ENCODE peak calls at places on chromosomes 5 and 9, in four cellular contexts. N, B, X and G are unnamed samples.

GRCh38 chr9:94625835-94626234 is 13.5 kb downstream of the FBP1 start:
- DNase-seq in N (no peak), B (no peak), X (no peak), G (no peak)

GRCh38 chr9:76571288-76572204 is 112.6 kb downstream of the GCNT1 start:
- DNase-seq in N (no peak), B (no peak), X (no peak), G (no peak)

GRCh38 chr5:41510176-41510831 is at the start of gene PLCXD3:
- DNase-seq in N (no peak), B (no peak), X (no peak), G (peak; percentile 15)

GRCh38 chr5:15560421-15560820 is 60.4 kb downstream of the FBXL7 start:
- DNase-seq in N (no peak), B (no peak), X (no peak), G (no peak)

GRCh38 chr5:13627673-13628454 is 316.6 kb downstream of the DNAH5 start:
- DNase-seq in N (no peak), B (no peak), X (no peak), G (no peak)

GRCh38 chr9:3746296-3747275 is 220.8 kb upstream of the RFX3 start:
- DNase-seq in N (peak; percentile 89), B (no peak), X (peak; percentile 74), G (peak; percentile 46)

GRCh38 chr9:104856413-104856941 is 71.5 kb downstream of the ABCA1 start:
- DNase-seq in N (peak; percentile 38), B (no peak), X (no peak), G (no peak)

GRCh38 chr5:55450050-55450765 is 84.6 kb downstream of the PLPP1 start:
- DNase-seq in N (peak; percentile 53), B (no peak), X (no peak), G (no peak)

GRCh38 chr5:142455856-142456255 is 131.0 kb upstream of the SPRY4 start:
- DNase-seq in N (no peak), B (no peak), X (no peak), G (no peak)

GRCh38 chr9:11158676-11159075 is 545.9 kb upstream of the PTPRD start:
- DNase-seq in N (no peak), B (no peak), X (no peak), G (no peak)

GRCh38 chr5:145479862-145480261 is 355.3 kb downstream of the PRELID2 start:
- DNase-seq in N (peak; percentile 56), B (no peak), X (no peak), G (no peak)

GRCh38 chr5:38297830-38298608 is 39.7 kb downstream of the EGFLAM start:
- DNase-seq in N (no peak), B (no peak), X (no peak), G (no peak)

GRCh38 chr5:147734839-147735238 is 47.7 kb downstream of the JAKMIP2 start:
- DNase-seq in N (no peak), B (no peak), X (no peak), G (no peak)

GRCh38 chr9:135473972-135474543 is 5.5 kb upstream of the PPP1R26 start:
- DNase-seq in N (no peak), B (no peak), X (no peak), G (no peak)

GRCh38 chr9:83219154-83219923 is 156.4 kb upstream of the RASEF start:
- DNase-seq in N (peak; percentile 46), B (no peak), X (peak; percentile 47), G (peak; percentile 58)
- TF ChIP-seq CEBPB in N (no peak), B (no peak), X (no peak), G (no peak)

GRCh38 chr5:178338126-178338749 is 105.6 kb upstream of the PHYKPL start:
- DNase-seq in N (no peak), B (no peak), X (no peak), G (no peak)

GRCh38 chr5:178336889-178337785 is 104.5 kb upstream of the PHYKPL start:
- DNase-seq in N (no peak), B (no peak), X (no peak), G (no peak)

GRCh38 chr5:178334856-178335255 is 102.3 kb upstream of the PHYKPL start:
- DNase-seq in N (no peak), B (no peak), X (no peak), G (no peak)

GRCh38 chr5:178333821-178334481 is 101.3 kb upstream of the PHYKPL start:
- DNase-seq in N (no peak), B (no peak), X (no peak), G (no peak)

DNA sequence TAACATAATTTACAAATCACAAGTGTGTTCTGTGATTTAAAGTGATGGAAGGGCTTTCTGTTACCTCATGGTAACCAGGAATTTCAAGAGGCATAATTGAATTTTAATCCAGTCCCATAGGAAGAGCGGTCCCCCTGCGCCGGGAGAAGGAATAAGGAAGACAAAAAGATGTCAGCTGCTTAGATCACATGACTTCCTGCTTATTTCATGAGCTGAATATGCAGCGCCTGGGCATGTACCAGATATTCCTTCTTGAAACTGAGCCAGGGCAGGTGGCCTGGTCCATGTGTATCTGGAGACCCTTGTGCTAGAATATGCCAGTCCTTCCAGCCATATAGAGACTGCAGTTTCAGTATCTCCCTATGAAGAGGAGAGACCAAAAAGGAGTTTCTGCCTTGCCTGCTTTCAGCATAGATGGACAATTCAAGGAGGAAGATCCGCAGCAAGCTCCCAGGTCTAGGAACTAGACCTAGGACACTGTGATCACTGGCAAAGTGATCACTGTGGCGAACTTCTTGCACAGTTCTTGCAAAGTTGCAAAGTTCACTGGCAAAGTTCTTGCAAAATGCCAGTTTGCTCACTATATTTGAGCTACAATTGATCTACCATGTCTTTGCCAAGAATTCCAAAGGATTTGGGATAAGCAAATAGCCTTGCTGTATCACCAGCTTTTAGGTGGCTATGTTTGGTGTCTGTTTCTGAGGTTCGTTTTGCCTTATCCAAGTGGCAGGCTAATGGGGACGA is 102.9 kb upstream of the PHYKPL start:
- DNase-seq in N (no peak), B (no peak), X (no peak), G (no peak)
- TF ChIP-seq CEBPB in N (no peak), B (no peak), X (no peak), G (no peak)

DNA sequence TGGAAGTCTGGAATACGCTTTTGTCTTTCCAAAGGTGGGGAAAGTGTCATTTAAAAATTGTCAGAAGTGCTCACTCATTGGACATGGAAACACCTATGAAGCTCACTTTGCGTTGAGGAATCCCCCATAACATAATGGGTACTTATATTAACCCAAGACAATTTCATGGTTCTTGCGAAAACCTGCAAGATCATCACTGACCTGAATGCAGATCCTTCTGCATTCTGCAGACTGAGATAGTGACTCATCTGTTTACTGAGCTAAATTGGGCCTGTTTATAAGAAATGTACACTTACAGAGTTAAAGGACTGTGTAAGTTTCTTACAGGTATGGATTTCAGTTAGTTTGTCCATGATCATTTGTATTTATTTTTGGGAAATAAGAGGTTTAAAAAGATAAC is 153.0 kb downstream of the HMHB1 start:
- DNase-seq in N (peak; percentile 66), B (no peak), X (no peak), G (peak; percentile 65)
- TF ChIP-seq CEBPB in N (peak; percentile 76), B (no peak), X (no peak), G (peak; percentile 73)

DNA sequence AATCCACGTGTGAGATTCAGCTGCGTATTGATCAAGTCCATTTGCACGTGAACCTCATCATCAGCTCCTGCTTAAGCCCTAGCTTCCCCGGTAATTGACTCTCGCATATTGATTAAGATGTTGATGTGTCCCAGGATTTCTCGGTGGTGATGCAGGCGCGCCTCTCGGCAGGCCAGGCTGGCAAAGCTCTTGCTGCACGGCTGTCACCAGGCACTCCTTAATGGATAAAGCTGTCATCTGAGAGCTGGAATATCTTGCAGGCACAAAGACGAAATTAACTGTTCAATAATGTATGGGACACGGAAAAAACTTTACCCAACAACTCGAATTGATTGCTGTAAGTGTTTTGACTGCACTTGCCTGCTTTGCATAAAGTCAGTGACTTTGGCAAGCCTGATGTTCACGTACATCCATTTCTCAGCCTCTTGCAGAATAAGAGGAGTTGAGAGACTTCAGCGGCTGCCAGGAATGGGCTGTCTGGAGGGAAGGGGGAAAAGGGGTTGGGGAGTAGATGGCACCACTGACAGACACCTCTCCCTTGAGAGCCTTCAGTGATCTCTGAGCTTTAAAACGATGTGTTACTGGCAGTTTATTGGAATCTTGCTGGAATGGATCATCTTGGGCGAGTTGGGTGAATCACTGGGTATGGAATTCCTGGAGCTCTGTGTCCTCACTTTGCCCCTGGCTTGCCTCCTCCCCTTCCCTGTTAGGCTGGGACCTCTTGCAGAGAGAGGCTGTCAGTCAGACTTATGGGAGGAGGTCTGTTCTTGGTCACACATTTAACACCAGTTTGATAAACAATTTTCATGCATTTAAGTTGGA is 650.3 kb downstream of the CCDC171 start:
- DNase-seq in N (peak; percentile 91), B (no peak), X (no peak), G (peak; percentile 87)
- TF ChIP-seq CEBPB in N (peak; percentile 56), B (no peak), X (no peak), G (peak; percentile 58)

GRCh38 chr5:153796527-153796926 is 242.2 kb downstream of the FAM114A2 start:
- DNase-seq in N (no peak), B (no peak), X (no peak), G (no peak)

GRCh38 chr5:153798830-153799229 is 239.9 kb downstream of the FAM114A2 start:
- DNase-seq in N (no peak), B (no peak), X (no peak), G (no peak)

GRCh38 chr5:153799466-153799865 is 239.2 kb downstream of the FAM114A2 start:
- DNase-seq in N (no peak), B (no peak), X (no peak), G (no peak)

GRCh38 chr5:153794327-153794726 is 244.4 kb downstream of the FAM114A2 start:
- DNase-seq in N (no peak), B (peak; percentile 49), X (no peak), G (no peak)

DNA sequence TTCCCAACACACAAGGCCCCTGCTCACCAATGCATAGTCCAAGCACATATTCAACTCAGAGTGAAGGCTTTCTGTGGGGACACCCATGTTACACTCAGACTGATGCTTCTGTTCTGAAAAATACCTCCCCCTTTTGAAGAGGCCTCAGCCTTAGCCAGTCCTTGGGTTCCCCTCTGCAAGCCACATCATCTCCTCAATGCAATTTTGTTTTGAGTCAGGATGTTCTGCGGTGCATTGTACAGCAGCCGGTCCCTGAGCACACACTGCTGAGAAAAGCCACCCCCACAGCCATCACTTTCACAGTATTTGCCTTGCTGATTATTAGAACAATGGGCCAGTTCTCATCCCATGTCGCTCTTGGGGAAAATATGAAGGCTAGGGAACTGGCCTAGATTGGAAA is 241.2 kb downstream of the FAM114A2 start:
- DNase-seq in N (no peak), B (no peak), X (no peak), G (no peak)
- TF ChIP-seq CEBPB in N (no peak), B (no peak), X (no peak), G (no peak)

DNA sequence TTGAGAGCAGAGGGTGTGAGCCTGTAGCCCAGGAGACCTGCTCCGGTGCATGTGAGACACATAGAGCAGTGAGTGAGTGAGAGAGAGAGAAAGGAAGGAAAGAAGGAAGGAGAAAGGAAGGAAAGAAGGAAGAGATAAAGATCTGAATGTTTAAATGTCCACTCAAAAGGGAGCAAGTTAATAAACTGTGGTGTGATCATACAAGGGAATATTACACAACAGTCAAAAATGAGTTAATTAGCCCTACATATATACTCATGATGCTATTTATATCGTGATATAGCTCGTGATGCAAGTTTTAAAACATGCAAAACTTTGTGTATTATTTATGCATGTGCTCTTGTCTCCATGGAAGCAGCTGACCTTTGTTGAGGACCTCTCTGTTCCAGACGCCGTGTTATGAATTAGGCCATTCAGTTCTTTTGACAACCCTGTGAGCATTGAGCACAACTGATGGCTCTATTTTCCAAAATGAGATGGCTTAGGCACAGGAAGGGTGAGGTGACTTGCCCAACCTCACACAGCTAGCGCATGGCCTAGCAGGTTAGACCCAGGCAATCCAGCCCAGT is 70.6 kb downstream of the HMCN2 start:
- DNase-seq in N (no peak), B (no peak), X (no peak), G (no peak)
- TF ChIP-seq CEBPB in N (peak; percentile 26), B (peak; percentile 40), X (no peak), G (no peak)